ENCODE peak calls at places on chromosomes 1 and 21, in four cellular contexts. T is GM03348, M is uterus, P is endothelial cell. L is an unnamed sample.

GRCh38 chr1:186234976-186235686 is 139.9 kb downstream of the TPR start:
- DNase-seq in T (no peak), M (no peak), P (no peak), L (no peak)

GRCh38 chr1:94579876-94580294 is 38.3 kb upstream of the F3 start:
- DNase-seq in T (peak; percentile 94), M (no peak), P (no peak), L (peak; percentile 24)

GRCh38 chr1:169604781-169605560 is 18.7 kb upstream of the F5 start:
- DNase-seq in T (no peak), M (no peak), P (no peak), L (no peak)

GRCh38 chr1:70874826-70875225 is 172.8 kb downstream of the PTGER3 start:
- DNase-seq in T (peak; percentile 23), M (no peak), P (no peak), L (no peak)

GRCh38 chr1:246782120-246782900 is 58.1 kb downstream of the SCCPDH start:
- DNase-seq in T (peak; percentile 80), M (peak; percentile 40), P (no peak), L (peak; percentile 24)

GRCh38 chr21:35095859-35096291 is 46.8 kb upstream of the RUNX1 start:
- DNase-seq in T (peak; percentile 18), M (no peak), P (no peak), L (no peak)

GRCh38 chr1:245698860-245699259 is 544.1 kb downstream of the KIF26B start:
- DNase-seq in T (no peak), M (no peak), P (no peak), L (no peak)

GRCh38 chr1:44707112-44707881 is 23.7 kb downstream of the RNU5D-1 start:
- DNase-seq in T (peak; percentile 89), M (no peak), P (no peak), L (no peak)

GRCh38 chr1:40036574-40036973 is 4.0 kb upstream of the CAP1 start:
- DNase-seq in T (peak; percentile 78), M (peak; percentile 73), P (no peak), L (peak; percentile 32)

GRCh38 chr1:218565333-218565732 is 220.2 kb downstream of the TGFB2 start:
- DNase-seq in T (no peak), M (no peak), P (no peak), L (no peak)

GRCh38 chr1:183582021-183582746 is 8.1 kb downstream of the NCF2 start:
- DNase-seq in T (no peak), M (no peak), P (no peak), L (no peak)

GRCh38 chr1:47479664-47480063 is 41.8 kb downstream of the FOXD2 start:
- DNase-seq in T (no peak), M (no peak), P (no peak), L (no peak)

GRCh38 chr21:45580576-45581321 is 38.5 kb upstream of the SLC19A1 start:
- DNase-seq in T (no peak), M (peak; percentile 8), P (no peak), L (no peak)

GRCh38 chr21:44354001-44354405 is 582 bp downstream of the TRPM2 start:
- DNase-seq in T (no peak), M (no peak), P (no peak), L (no peak)

GRCh38 chr1:145868232-145868631 is 9.4 kb upstream of the PIAS3 start:
- DNase-seq in T (no peak), M (no peak), P (no peak), L (no peak)

GRCh38 chr1:65170511-65171142 is 22.6 kb downstream of the AK4 start:
- DNase-seq in T (peak; percentile 52), M (peak; percentile 34), P (no peak), L (no peak)

GRCh38 chr21:31866077-31866511 is 6.7 kb upstream of the HUNK start:
- DNase-seq in T (peak; percentile 87), M (peak; percentile 82), P (peak; percentile 92), L (peak; percentile 76)

GRCh38 chr1:214441119-214441518 is 110.3 kb downstream of the PTPN14 start:
- DNase-seq in T (no peak), M (no peak), P (no peak), L (no peak)

GRCh38 chr1:168708698-168709406 is 20.2 kb downstream of the DPT start:
- DNase-seq in T (peak; percentile 77), M (no peak), P (no peak), L (no peak)

GRCh38 chr1:231493421-231494185 is 34.9 kb upstream of the TSNAX start:
- DNase-seq in T (no peak), M (no peak), P (no peak), L (no peak)

GRCh38 chr1:197674286-197674685 is 101.0 kb downstream of the DENND1B start:
- DNase-seq in T (no peak), M (no peak), P (no peak), L (no peak)

GRCh38 chr1:39896909-39897685 is 4.6 kb downstream of the MYCL start:
- DNase-seq in T (peak; percentile 28), M (no peak), P (no peak), L (peak; percentile 39)

GRCh38 chr1:192545781-192546521 is 29.6 kb upstream of the RGS1 start:
- DNase-seq in T (no peak), M (no peak), P (no peak), L (no peak)

GRCh38 chr1:223479718-223480425 is 86.7 kb downstream of the CCDC185 start:
- DNase-seq in T (no peak), M (no peak), P (no peak), L (no peak)

GRCh38 chr1:181135462-181135781 is 46.9 kb downstream of the IER5 start:
- DNase-seq in T (peak; percentile 74), M (no peak), P (no peak), L (peak; percentile 76)

GRCh38 chr1:66633128-66633527 is 99.2 kb downstream of the SGIP1 start:
- DNase-seq in T (no peak), M (no peak), P (no peak), L (no peak)